ENCODE peak calls at places on chromosomes 1 and 21, in five cellular contexts. One of them, this sample, is unnamed.

GRCh38 chr1:156359973-156360372 is 9.0 kb upstream of the RHBG start:
- DNase-seq in HepG2: no peak
- DNase-seq in activated CD4-positive, CD25-positive, alpha-beta regulatory T cell: no peak
- DNase-seq in hippocampal formation: no peak
- DNase-seq in tibial nerve: no peak
- DNase-seq in this sample: no peak

GRCh38 chr1:220889848-220890287 is 10.6 kb downstream of the HLX start:
- DNase-seq in tibial nerve: no peak
- DNase-seq in HepG2: no peak
- DNase-seq in hippocampal formation: no peak
- DNase-seq in activated CD4-positive, CD25-positive, alpha-beta regulatory T cell: no peak
- DNase-seq in this sample: no peak

GRCh38 chr1:66183386-66183785 is 350.6 kb upstream of the SGIP1 start:
- DNase-seq in activated CD4-positive, CD25-positive, alpha-beta regulatory T cell: no peak
- DNase-seq in HepG2: no peak
- DNase-seq in hippocampal formation: no peak
- DNase-seq in tibial nerve: no peak
- DNase-seq in this sample: no peak

GRCh38 chr1:214983126-214983869 is 99.2 kb upstream of the KCNK2 start:
- DNase-seq in activated CD4-positive, CD25-positive, alpha-beta regulatory T cell: no peak
- DNase-seq in tibial nerve: no peak
- DNase-seq in hippocampal formation: no peak
- DNase-seq in HepG2: no peak
- DNase-seq in this sample: no peak

GRCh38 chr1:204894031-204894430 is 23.4 kb downstream of the NFASC start:
- DNase-seq in hippocampal formation: no peak
- DNase-seq in HepG2: no peak
- DNase-seq in tibial nerve: no peak
- DNase-seq in activated CD4-positive, CD25-positive, alpha-beta regulatory T cell: no peak
- DNase-seq in this sample: no peak

GRCh38 chr1:15733726-15734226 is 2.3 kb upstream of the SLC25A34 start:
- DNase-seq in tibial nerve: no peak
- DNase-seq in activated CD4-positive, CD25-positive, alpha-beta regulatory T cell: no peak
- DNase-seq in HepG2: no peak
- DNase-seq in hippocampal formation: no peak
- DNase-seq in this sample: no peak

GRCh38 chr1:228280106-228280901 is 72.5 kb downstream of the OBSCN start:
- DNase-seq in HepG2: no peak
- DNase-seq in activated CD4-positive, CD25-positive, alpha-beta regulatory T cell: no peak
- DNase-seq in tibial nerve: no peak
- DNase-seq in hippocampal formation: no peak
- DNase-seq in this sample: peak

GRCh38 chr21:45533731-45534571 is 8.3 kb downstream of the SLC19A1 start:
- DNase-seq in tibial nerve: no peak
- DNase-seq in activated CD4-positive, CD25-positive, alpha-beta regulatory T cell: no peak
- DNase-seq in HepG2: no peak
- DNase-seq in hippocampal formation: no peak
- DNase-seq in this sample: peak

GRCh38 chr1:184065559-184065958 is 14.0 kb downstream of the TSEN15 start:
- DNase-seq in tibial nerve: no peak
- DNase-seq in activated CD4-positive, CD25-positive, alpha-beta regulatory T cell: no peak
- DNase-seq in HepG2: no peak
- DNase-seq in hippocampal formation: no peak
- DNase-seq in this sample: no peak

GRCh38 chr1:167273027-167273800 is 52.5 kb downstream of the POU2F1 start:
- DNase-seq in activated CD4-positive, CD25-positive, alpha-beta regulatory T cell: no peak
- DNase-seq in tibial nerve: no peak
- DNase-seq in hippocampal formation: no peak
- DNase-seq in HepG2: no peak
- DNase-seq in this sample: no peak

GRCh38 chr1:31618916-31619846 is 1.7 kb downstream of the HCRTR1 start:
- DNase-seq in tibial nerve: no peak
- DNase-seq in hippocampal formation: no peak
- DNase-seq in activated CD4-positive, CD25-positive, alpha-beta regulatory T cell: no peak
- DNase-seq in HepG2: no peak
- DNase-seq in this sample: peak

GRCh38 chr1:168561989-168562388 is 14.4 kb upstream of the XCL1 start:
- DNase-seq in tibial nerve: no peak
- DNase-seq in activated CD4-positive, CD25-positive, alpha-beta regulatory T cell: no peak
- DNase-seq in HepG2: no peak
- DNase-seq in hippocampal formation: no peak
- DNase-seq in this sample: no peak

GRCh38 chr1:184533049-184533448 is 146.2 kb downstream of the C1orf21 start:
- DNase-seq in hippocampal formation: no peak
- DNase-seq in HepG2: no peak
- DNase-seq in tibial nerve: no peak
- DNase-seq in activated CD4-positive, CD25-positive, alpha-beta regulatory T cell: no peak
- DNase-seq in this sample: no peak

GRCh38 chr1:97936976-97937375 is 16.1 kb upstream of the DPYD start:
- DNase-seq in hippocampal formation: peak
- DNase-seq in tibial nerve: no peak
- DNase-seq in activated CD4-positive, CD25-positive, alpha-beta regulatory T cell: no peak
- DNase-seq in HepG2: no peak
- DNase-seq in this sample: no peak

GRCh38 chr21:20276377-20276776 is 721.8 kb upstream of the NCAM2 start:
- DNase-seq in hippocampal formation: no peak
- DNase-seq in activated CD4-positive, CD25-positive, alpha-beta regulatory T cell: no peak
- DNase-seq in tibial nerve: no peak
- DNase-seq in HepG2: no peak
- DNase-seq in this sample: no peak

GRCh38 chr21:38037416-38037815 is 121.2 kb upstream of the KCNJ6 start:
- DNase-seq in HepG2: no peak
- DNase-seq in hippocampal formation: no peak
- DNase-seq in tibial nerve: no peak
- DNase-seq in activated CD4-positive, CD25-positive, alpha-beta regulatory T cell: no peak
- DNase-seq in this sample: no peak

GRCh38 chr21:46193829-46194373 is 9.6 kb upstream of the SPATC1L start:
- DNase-seq in activated CD4-positive, CD25-positive, alpha-beta regulatory T cell: no peak
- DNase-seq in tibial nerve: no peak
- DNase-seq in hippocampal formation: no peak
- DNase-seq in HepG2: no peak
- DNase-seq in this sample: no peak

GRCh38 chr1:215824245-215824644 is 257.1 kb downstream of the KCTD3 start:
- DNase-seq in hippocampal formation: no peak
- DNase-seq in activated CD4-positive, CD25-positive, alpha-beta regulatory T cell: no peak
- DNase-seq in tibial nerve: no peak
- DNase-seq in HepG2: no peak
- DNase-seq in this sample: no peak

GRCh38 chr1:84995484-84996334 is 1.2 kb downstream of the MCOLN2 start:
- DNase-seq in tibial nerve: no peak
- DNase-seq in hippocampal formation: no peak
- DNase-seq in HepG2: no peak
- DNase-seq in activated CD4-positive, CD25-positive, alpha-beta regulatory T cell: no peak
- DNase-seq in this sample: no peak

GRCh38 chr21:44530221-44530902 is 9.6 kb downstream of the KRTAP10-1 start:
- DNase-seq in tibial nerve: no peak
- DNase-seq in HepG2: no peak
- DNase-seq in activated CD4-positive, CD25-positive, alpha-beta regulatory T cell: no peak
- DNase-seq in hippocampal formation: no peak
- DNase-seq in this sample: peak

GRCh38 chr1:201022824-201023516 is 544 bp downstream of the KIF21B start:
- DNase-seq in hippocampal formation: no peak
- DNase-seq in activated CD4-positive, CD25-positive, alpha-beta regulatory T cell: no peak
- DNase-seq in HepG2: no peak
- DNase-seq in tibial nerve: no peak
- DNase-seq in this sample: no peak

GRCh38 chr21:34189506-34189905 is 116.1 kb downstream of the MRPS6 start:
- DNase-seq in tibial nerve: no peak
- DNase-seq in activated CD4-positive, CD25-positive, alpha-beta regulatory T cell: no peak
- DNase-seq in HepG2: no peak
- DNase-seq in hippocampal formation: no peak
- DNase-seq in this sample: peak

GRCh38 chr1:74463301-74463988 is 49.0 kb downstream of the LRRC53 start:
- DNase-seq in tibial nerve: no peak
- DNase-seq in hippocampal formation: no peak
- DNase-seq in activated CD4-positive, CD25-positive, alpha-beta regulatory T cell: no peak
- DNase-seq in HepG2: no peak
- DNase-seq in this sample: no peak

GRCh38 chr1:9322845-9323244 is 30.2 kb downstream of the SPSB1 start:
- DNase-seq in HepG2: no peak
- DNase-seq in tibial nerve: no peak
- DNase-seq in activated CD4-positive, CD25-positive, alpha-beta regulatory T cell: no peak
- DNase-seq in hippocampal formation: peak
- DNase-seq in this sample: no peak